ENCODE peak calls at places on chromosomes 6 and 20, in ten cellular contexts. P is GM23248; E is CD4-positive, alpha-beta memory T cell; D is CD8-positive, alpha-beta memory T cell; X is pancreas; S is CD8-positive, alpha-beta T cell; J is neural progenitor cell; C is spleen; M is heart left ventricle; I is brain microvascular endothelial cell. U is an unnamed sample. For H3K36me3, the result is how much of the 10 kb centered on the place peaks cover.

GRCh38 chr20:3889489-3890409 is 562 bp downstream of the PANK2 start:
- DNase-seq in D (peak), X (peak), C (peak), S (peak), M (no peak), J (no peak), I (no peak), P (peak), E (peak), U (peak)

GRCh38 chr6:166464068-166464410 is 81.3 kb upstream of the MPC1 start:
- DNase-seq in J (no peak), E (no peak), M (no peak), X (no peak), I (no peak), S (no peak), P (no peak), C (no peak), D (no peak), U (no peak)

GRCh38 chr20:37729909-37730308 is 36.1 kb downstream of the CTNNBL1 start:
- DNase-seq in C (no peak), M (no peak), E (no peak), J (no peak), P (peak), D (no peak), I (no peak), X (no peak), S (no peak), U (no peak)

GRCh38 chr6:155224031-155224451 is 39.8 kb upstream of the CLDN20 start:
- DNase-seq in E (peak), S (peak), I (peak), X (no peak), J (no peak), P (peak), M (no peak), C (no peak), D (peak), U (no peak)

GRCh38 chr6:52759085-52759484 is 4.2 kb downstream of the GSTA2 start:
- DNase-seq in C (no peak), M (no peak), S (no peak), I (no peak), E (no peak), P (peak), J (no peak), X (no peak), D (no peak), U (no peak)

GRCh38 chr20:14234666-14235295 is 102.6 kb downstream of the FLRT3 start:
- DNase-seq in C (no peak), E (no peak), D (no peak), S (no peak), P (peak), I (peak), X (no peak), M (no peak), J (no peak), U (no peak)

GRCh38 chr6:31739639-31740396 is at the start of gene MSH5:
- DNase-seq in P (peak), D (peak), C (peak), S (peak), X (peak), E (peak), M (peak), I (peak), J (peak), U (peak)

GRCh38 chr6:160217863-160218262 is 40.8 kb downstream of the SLC22A2 start:
- DNase-seq in P (no peak), I (no peak), E (no peak), D (no peak), M (no peak), S (no peak), J (no peak), X (no peak), C (no peak), U (no peak)

GRCh38 chr20:38275815-38276550 is 15.4 kb upstream of the KIAA1755 start:
- DNase-seq in S (no peak), P (peak), E (no peak), M (no peak), I (peak), X (no peak), D (no peak), J (no peak), C (no peak), U (no peak)

GRCh38 chr20:4141616-4142240 is 126.4 kb upstream of the RNF24 start:
- DNase-seq in I (no peak), E (no peak), X (no peak), S (no peak), P (no peak), C (no peak), J (no peak), M (no peak), D (no peak), U (no peak)

GRCh38 chr6:139909992-139910391 is 535.5 kb upstream of the CITED2 start:
- DNase-seq in E (no peak), M (no peak), S (no peak), I (no peak), X (no peak), C (no peak), D (no peak), P (no peak), J (no peak), U (no peak)

GRCh38 chr6:105835373-105835772 is 250.8 kb upstream of the PRDM1 start:
- DNase-seq in X (no peak), I (peak), M (no peak), E (no peak), P (no peak), S (no peak), D (no peak), J (peak), C (no peak), U (no peak)

GRCh38 chr6:95848717-95849116 is 167.1 kb upstream of the FUT9 start:
- DNase-seq in C (peak), J (peak), M (no peak), E (no peak), D (no peak), S (no peak), I (no peak), P (no peak), X (no peak), U (no peak)

GRCh38 chr6:1832844-1833787 is 223.4 kb downstream of the FOXC1 start:
- DNase-seq in J (no peak), C (no peak), S (no peak), M (peak), I (peak), P (no peak), E (no peak), X (peak), D (no peak), U (peak)

GRCh38 chr20:24102290-24102689 is 113.7 kb upstream of the GGTLC1 start:
- DNase-seq in D (no peak), J (peak), S (peak), E (no peak), I (peak), P (no peak), M (no peak), X (no peak), C (no peak), U (no peak)

GRCh38 chr6:7900621-7901020 is 10.0 kb downstream of the TXNDC5 start:
- DNase-seq in J (no peak), S (no peak), D (no peak), I (no peak), E (no peak), P (no peak), C (no peak), X (no peak), M (no peak), U (no peak)

GRCh38 chr6:132820629-132821381 is 6.4 kb downstream of the RPS12 start:
- DNase-seq in S (no peak), J (no peak), X (no peak), M (no peak), P (peak), C (no peak), I (no peak), E (no peak), D (no peak), U (no peak)

GRCh38 chr6:128487055-128487454 is 33.3 kb downstream of the PTPRK start:
- DNase-seq in D (no peak), I (no peak), E (no peak), C (no peak), J (no peak), S (no peak), P (peak), M (no peak), X (no peak), U (no peak)

GRCh38 chr6:138334963-138335362 is 42.7 kb upstream of the SMIM28 start:
- DNase-seq in M (no peak), I (no peak), S (no peak), E (no peak), C (no peak), D (no peak), X (no peak), J (no peak), P (no peak), U (no peak)

GRCh38 chr6:106510090-106510970 is 119.0 kb downstream of the RTN4IP1 start:
- DNase-seq in X (peak), S (peak), J (peak), M (peak), E (peak), D (peak), C (peak), I (no peak), P (peak), U (peak)

GRCh38 chr6:44650495-44650894 is 263.0 kb downstream of the CDC5L start:
- DNase-seq in P (no peak), D (no peak), J (no peak), X (no peak), M (no peak), S (no peak), E (no peak), I (no peak), C (no peak), U (no peak)

GRCh38 chr6:169921853-169922779 is 170.7 kb downstream of the ERMARD start:
- DNase-seq in S (peak), P (no peak), C (peak), I (no peak), X (no peak), J (peak), E (no peak), D (no peak), M (no peak), U (no peak)
- H3K4me3 ChIP-seq in S (no peak), P (no peak), C (no peak), I (no peak), X (no peak), J (no peak), E (no peak), D (no peak), M (no peak), U (no peak)

DNA sequence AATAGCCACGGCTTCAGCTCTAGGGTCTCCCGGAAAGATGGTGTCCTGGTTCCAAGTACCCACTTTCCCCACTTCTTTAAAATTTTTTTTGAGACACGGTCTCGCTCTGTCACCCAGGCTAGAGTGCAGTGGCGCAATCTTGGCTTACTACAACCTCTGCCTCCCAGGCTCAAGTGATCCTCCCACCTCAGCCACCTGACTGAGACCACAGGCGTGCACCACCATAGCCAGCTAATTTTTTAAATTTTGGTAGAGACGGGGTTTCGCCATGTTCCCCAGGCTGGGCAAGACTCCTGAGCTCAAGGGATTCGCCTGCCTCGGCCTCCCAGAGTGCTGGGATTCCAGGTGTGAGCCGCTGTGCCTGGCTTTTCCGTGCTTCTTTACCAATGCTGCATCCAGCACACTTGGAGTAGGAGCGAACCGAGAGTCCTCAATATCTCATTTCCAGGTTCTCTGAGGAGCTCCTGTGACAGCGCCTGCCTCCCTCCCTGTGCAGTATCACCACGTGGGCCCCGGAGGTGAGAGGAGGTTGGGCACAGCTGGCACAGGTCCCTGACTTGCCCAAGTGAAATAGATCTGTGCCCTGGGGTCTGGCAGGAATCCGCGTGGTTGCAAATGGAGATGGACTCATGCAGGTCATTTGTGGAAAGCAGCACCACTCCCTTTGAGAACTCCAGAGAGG is 37.3 kb downstream of the EZR start:
- DNase-seq in J (no peak), P (no peak), I (no peak), C (no peak), S (no peak), D (peak), M (no peak), E (no peak), X (no peak), U (no peak)
- H3K36me3 ChIP-seq in J (under half), P (under half), I (half or more), C (under half), S (half or more), D (half or more), M (half or more), E (half or more), X (under half), U (half or more)

DNA sequence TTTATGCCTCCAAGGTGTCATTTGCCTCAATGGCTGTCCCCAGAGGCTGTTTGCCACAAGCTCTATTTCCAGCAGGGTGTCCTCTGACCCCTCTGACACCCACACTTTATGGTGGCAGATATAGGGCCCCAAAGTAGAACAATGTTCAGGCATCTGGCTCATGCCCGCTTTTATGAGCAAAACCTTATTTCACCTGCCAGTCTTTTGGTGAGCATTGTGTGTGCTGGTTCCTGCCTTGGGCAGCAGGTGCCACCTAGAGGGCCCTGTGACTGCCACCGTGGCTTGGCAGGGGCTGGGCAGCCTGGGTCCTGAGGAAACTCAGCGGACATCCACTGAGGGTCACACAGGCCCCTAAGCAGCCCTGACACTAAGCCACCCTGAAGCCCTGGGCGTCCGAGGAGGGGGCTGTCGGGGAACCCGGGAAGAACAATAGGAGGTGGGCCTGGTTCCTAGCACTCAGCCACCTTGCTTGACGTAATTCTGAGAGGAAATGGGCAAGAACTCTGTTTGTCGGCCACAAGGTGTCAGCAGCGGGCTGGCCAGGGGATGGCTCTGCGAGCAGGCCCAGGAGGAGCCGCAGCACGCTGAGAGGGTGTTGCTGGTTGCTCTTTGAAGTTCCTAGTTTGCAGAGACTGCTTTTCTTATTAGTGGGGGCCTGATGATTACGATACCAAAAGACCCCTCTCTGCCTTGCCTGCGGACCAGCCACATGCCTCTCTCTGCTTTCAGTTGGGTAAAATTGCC is 148.9 kb downstream of the SCML4 start:
- DNase-seq in X (peak), E (peak), S (peak), J (peak), I (peak), D (peak), P (peak), C (peak), M (peak), U (peak)
- H3K4me3 ChIP-seq in X (no peak), E (peak), S (peak), J (peak), I (no peak), D (no peak), P (no peak), C (no peak), M (peak), U (peak)

DNA sequence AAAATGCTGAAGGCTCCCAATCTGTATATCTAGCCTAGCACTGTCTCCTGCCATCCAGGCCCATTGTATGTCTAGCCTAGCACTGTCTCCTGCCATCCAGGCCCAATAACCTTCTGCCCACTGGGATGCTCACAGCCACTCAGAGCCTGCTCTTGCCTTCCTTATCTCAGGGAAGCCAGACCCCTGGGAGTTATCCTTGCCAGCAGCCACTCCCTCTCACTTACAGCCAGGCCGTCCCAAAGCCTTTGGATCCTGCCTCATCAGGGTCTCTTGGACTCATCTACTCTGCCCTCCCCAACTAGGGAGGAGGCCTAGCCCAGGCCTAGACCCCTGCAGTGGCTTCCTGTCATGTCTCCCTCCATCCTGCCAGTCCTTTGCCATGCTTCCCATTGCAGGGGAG is 37.3 kb downstream of the KIF3B start:
- DNase-seq in S (no peak), C (peak), E (no peak), P (no peak), D (no peak), M (no peak), X (no peak), I (no peak), J (no peak), U (no peak)
- H3K36me3 ChIP-seq in S (under half), C (under half), E (under half), P (under half), D (under half), M (half or more), X (under half), I (under half), J (under half), U (half or more)

DNA sequence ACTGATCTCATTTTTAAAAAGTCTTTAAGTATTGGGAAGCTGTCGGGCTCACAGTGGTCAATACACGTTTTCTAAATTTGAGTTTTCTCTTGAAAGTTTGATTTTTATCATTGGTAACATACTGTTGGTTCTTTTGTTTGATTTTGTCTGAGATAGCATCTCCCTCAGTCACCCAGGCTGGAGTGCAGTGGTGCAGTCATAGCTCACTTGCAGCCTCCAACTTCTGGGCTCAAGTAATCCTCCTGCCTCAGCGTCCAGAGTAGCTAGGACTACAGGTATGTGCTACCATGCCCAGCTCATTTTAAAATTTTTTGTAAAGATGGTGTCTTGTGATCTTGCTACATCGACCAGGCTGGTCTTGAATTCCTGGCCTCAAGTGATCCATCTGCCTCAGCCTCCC is 9.1 kb downstream of the PPARD start:
- DNase-seq in P (no peak), M (no peak), X (no peak), I (no peak), E (no peak), C (no peak), J (no peak), S (no peak), D (no peak), U (no peak)
- H3K4me3 ChIP-seq in P (no peak), M (no peak), X (no peak), I (no peak), E (no peak), C (no peak), J (no peak), S (no peak), D (no peak), U (no peak)

GRCh38 chr6:170370413-170370812 is 63.9 kb downstream of the FAM120B start:
- DNase-seq in D (no peak), C (no peak), S (no peak), E (no peak), P (no peak), I (no peak), J (no peak), X (no peak), M (no peak), U (no peak)
- H3K36me3 ChIP-seq in D (under half), C (under half), S (under half), E (under half), P (under half), I (under half), J (under half), X (under half), M (half or more), U (under half)

GRCh38 chr20:51528263-51529026 is 14.1 kb downstream of the NFATC2 start:
- DNase-seq in C (no peak), S (no peak), P (no peak), I (no peak), D (peak), E (peak), J (no peak), X (no peak), M (no peak), U (no peak)
- H3K4me3 ChIP-seq in C (no peak), S (no peak), P (no peak), I (no peak), D (peak), E (peak), J (no peak), X (no peak), M (peak), U (no peak)

DNA sequence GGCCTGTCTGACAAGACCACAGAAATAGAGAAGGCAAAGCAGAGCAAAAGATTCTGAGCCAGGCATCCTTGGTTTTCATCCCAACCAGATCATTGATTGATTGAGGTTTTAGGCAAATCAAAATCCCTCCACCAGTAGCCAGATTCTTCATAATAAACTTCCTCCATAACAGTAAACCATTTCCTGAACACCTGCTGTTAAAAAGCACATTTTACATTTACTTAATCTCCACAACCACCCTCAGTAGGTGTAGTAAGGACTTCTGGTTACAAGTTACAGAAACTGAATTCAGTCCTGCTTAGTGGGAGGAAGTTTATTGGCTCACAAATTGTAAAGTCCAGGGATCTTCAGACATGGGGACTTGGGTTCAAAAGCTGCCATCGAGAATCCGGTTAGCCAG is 28.3 kb downstream of the EIF2S2 start:
- DNase-seq in M (no peak), I (no peak), X (no peak), D (no peak), E (no peak), P (no peak), J (no peak), C (no peak), S (no peak), U (no peak)
- H3K36me3 ChIP-seq in M (half or more), I (under half), X (under half), D (under half), E (half or more), P (under half), J (under half), C (under half), S (under half), U (under half)

DNA sequence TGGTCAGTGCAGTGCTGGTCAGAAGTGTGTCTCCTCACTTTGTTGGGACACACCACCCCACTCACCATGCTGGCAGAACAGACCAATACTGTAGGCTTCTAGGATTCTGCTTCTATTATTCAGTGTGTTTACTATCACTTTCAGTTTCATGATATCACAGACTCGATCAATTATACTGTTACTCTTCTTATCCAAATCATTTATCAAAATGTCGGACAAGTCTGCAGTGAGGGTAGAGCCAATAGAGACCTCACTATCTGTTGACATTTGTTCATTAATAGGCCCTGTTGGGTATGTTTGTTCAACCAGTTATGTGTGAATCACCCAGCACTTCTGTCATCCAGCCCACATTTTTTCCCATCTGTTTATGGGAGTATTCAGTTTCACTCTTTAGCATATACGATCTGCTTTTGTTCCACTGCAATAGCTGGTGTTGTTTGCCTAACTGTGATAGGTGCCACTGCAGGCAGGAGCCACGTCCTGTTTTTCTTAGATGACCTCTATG is 140.1 kb downstream of the NRN1 start:
- DNase-seq in I (peak), S (no peak), M (no peak), C (no peak), J (no peak), X (no peak), D (no peak), E (peak), P (peak), U (no peak)
- H3K4me3 ChIP-seq in I (peak), S (peak), M (peak), C (peak), J (no peak), X (no peak), D (peak), E (peak), P (peak), U (peak)